ENCODE peak calls at places on chromosome 4, in four cellular contexts. One of them, this sample, is unnamed.

GRCh38 chr4:54945838-54946237 is 179.6 kb downstream of the KDR start:
- DNase-seq in NCI-H1092: no peak
- DNase-seq in RCC 7860: no peak
- DNase-seq in stimulated activated CD4-positive, alpha-beta T cell treated with anti-CD3 and anti-CD28 coated beads, Interleukin-4, amount 100 ng/mL, for 24 hours: no peak
- DNase-seq in this sample: no peak

GRCh38 chr4:182068920-182069319 is 174.3 kb upstream of the TENM3 start:
- DNase-seq in NCI-H1092: no peak
- DNase-seq in stimulated activated CD4-positive, alpha-beta T cell treated with anti-CD3 and anti-CD28 coated beads, Interleukin-4, amount 100 ng/mL, for 24 hours: no peak
- DNase-seq in RCC 7860: no peak
- DNase-seq in this sample: no peak

GRCh38 chr4:36399762-36400353 is 118.4 kb downstream of the DTHD1 start:
- DNase-seq in NCI-H1092: no peak
- DNase-seq in RCC 7860: peak; percentile 16
- DNase-seq in stimulated activated CD4-positive, alpha-beta T cell treated with anti-CD3 and anti-CD28 coated beads, Interleukin-4, amount 100 ng/mL, for 24 hours: peak; percentile 61
- DNase-seq in this sample: peak; percentile 6

GRCh38 chr4:97589481-97590196 is 553.6 kb downstream of the STPG2 start:
- DNase-seq in NCI-H1092: no peak
- DNase-seq in stimulated activated CD4-positive, alpha-beta T cell treated with anti-CD3 and anti-CD28 coated beads, Interleukin-4, amount 100 ng/mL, for 24 hours: no peak
- DNase-seq in RCC 7860: no peak
- DNase-seq in this sample: peak; percentile 4

GRCh38 chr4:77052352-77052751 is 23.4 kb downstream of the CCNI start:
- DNase-seq in RCC 7860: no peak
- DNase-seq in stimulated activated CD4-positive, alpha-beta T cell treated with anti-CD3 and anti-CD28 coated beads, Interleukin-4, amount 100 ng/mL, for 24 hours: peak; percentile 75
- DNase-seq in NCI-H1092: peak; percentile 11
- DNase-seq in this sample: peak; percentile 38

GRCh38 chr4:6470502-6471302 is 1.7 kb downstream of the PPP2R2C start:
- DNase-seq in stimulated activated CD4-positive, alpha-beta T cell treated with anti-CD3 and anti-CD28 coated beads, Interleukin-4, amount 100 ng/mL, for 24 hours: no peak
- DNase-seq in RCC 7860: peak; percentile 65
- DNase-seq in NCI-H1092: no peak
- DNase-seq in this sample: peak; percentile 43

GRCh38 chr4:186132577-186133277 is 28.2 kb downstream of the FAM149A start:
- DNase-seq in stimulated activated CD4-positive, alpha-beta T cell treated with anti-CD3 and anti-CD28 coated beads, Interleukin-4, amount 100 ng/mL, for 24 hours: no peak
- DNase-seq in NCI-H1092: no peak
- DNase-seq in RCC 7860: no peak
- DNase-seq in this sample: peak; percentile 40

GRCh38 chr4:10605056-10605455 is 79.5 kb downstream of the CLNK start:
- DNase-seq in stimulated activated CD4-positive, alpha-beta T cell treated with anti-CD3 and anti-CD28 coated beads, Interleukin-4, amount 100 ng/mL, for 24 hours: no peak
- DNase-seq in NCI-H1092: no peak
- DNase-seq in RCC 7860: no peak
- DNase-seq in this sample: no peak

GRCh38 chr4:7962609-7963508 is 23.2 kb upstream of the AFAP1 start:
- DNase-seq in stimulated activated CD4-positive, alpha-beta T cell treated with anti-CD3 and anti-CD28 coated beads, Interleukin-4, amount 100 ng/mL, for 24 hours: no peak
- DNase-seq in RCC 7860: no peak
- DNase-seq in NCI-H1092: no peak
- DNase-seq in this sample: no peak

GRCh38 chr4:11729548-11729947 is 300.9 kb upstream of the HS3ST1 start:
- DNase-seq in stimulated activated CD4-positive, alpha-beta T cell treated with anti-CD3 and anti-CD28 coated beads, Interleukin-4, amount 100 ng/mL, for 24 hours: no peak
- DNase-seq in RCC 7860: no peak
- DNase-seq in NCI-H1092: no peak
- DNase-seq in this sample: peak; percentile 7

GRCh38 chr4:176123710-176124407 is 58.2 kb downstream of the WDR17 start:
- DNase-seq in NCI-H1092: no peak
- DNase-seq in stimulated activated CD4-positive, alpha-beta T cell treated with anti-CD3 and anti-CD28 coated beads, Interleukin-4, amount 100 ng/mL, for 24 hours: no peak
- DNase-seq in RCC 7860: peak; percentile 5
- DNase-seq in this sample: peak; percentile 18

GRCh38 chr4:123921339-123921738 is 524.7 kb downstream of the SPRY1 start:
- DNase-seq in NCI-H1092: no peak
- DNase-seq in RCC 7860: no peak
- DNase-seq in stimulated activated CD4-positive, alpha-beta T cell treated with anti-CD3 and anti-CD28 coated beads, Interleukin-4, amount 100 ng/mL, for 24 hours: no peak
- DNase-seq in this sample: no peak

GRCh38 chr4:108681321-108681809 is 31.0 kb downstream of the OSTC start:
- DNase-seq in stimulated activated CD4-positive, alpha-beta T cell treated with anti-CD3 and anti-CD28 coated beads, Interleukin-4, amount 100 ng/mL, for 24 hours: no peak
- DNase-seq in RCC 7860: no peak
- DNase-seq in NCI-H1092: no peak
- DNase-seq in this sample: no peak

GRCh38 chr4:125838924-125839323 is 524.2 kb downstream of the FAT4 start:
- DNase-seq in stimulated activated CD4-positive, alpha-beta T cell treated with anti-CD3 and anti-CD28 coated beads, Interleukin-4, amount 100 ng/mL, for 24 hours: no peak
- DNase-seq in RCC 7860: no peak
- DNase-seq in NCI-H1092: no peak
- DNase-seq in this sample: no peak

GRCh38 chr4:183362916-183363542 is 40.8 kb upstream of the CLDN24 start:
- DNase-seq in NCI-H1092: no peak
- DNase-seq in stimulated activated CD4-positive, alpha-beta T cell treated with anti-CD3 and anti-CD28 coated beads, Interleukin-4, amount 100 ng/mL, for 24 hours: no peak
- DNase-seq in RCC 7860: no peak
- DNase-seq in this sample: no peak

GRCh38 chr4:35965300-35965699 is 279.0 kb downstream of the ARAP2 start:
- DNase-seq in stimulated activated CD4-positive, alpha-beta T cell treated with anti-CD3 and anti-CD28 coated beads, Interleukin-4, amount 100 ng/mL, for 24 hours: no peak
- DNase-seq in RCC 7860: no peak
- DNase-seq in NCI-H1092: no peak
- DNase-seq in this sample: no peak

GRCh38 chr4:70728096-70728495 is 6.3 kb downstream of the RUFY3 start:
- DNase-seq in RCC 7860: no peak
- DNase-seq in stimulated activated CD4-positive, alpha-beta T cell treated with anti-CD3 and anti-CD28 coated beads, Interleukin-4, amount 100 ng/mL, for 24 hours: no peak
- DNase-seq in NCI-H1092: no peak
- DNase-seq in this sample: no peak

GRCh38 chr4:129438582-129438981 is 342.6 kb downstream of the C4orf33 start:
- DNase-seq in stimulated activated CD4-positive, alpha-beta T cell treated with anti-CD3 and anti-CD28 coated beads, Interleukin-4, amount 100 ng/mL, for 24 hours: no peak
- DNase-seq in NCI-H1092: no peak
- DNase-seq in RCC 7860: no peak
- DNase-seq in this sample: no peak

GRCh38 chr4:30721353-30722091 is 1.4 kb downstream of the PCDH7 start:
- DNase-seq in NCI-H1092: peak; percentile 35
- DNase-seq in stimulated activated CD4-positive, alpha-beta T cell treated with anti-CD3 and anti-CD28 coated beads, Interleukin-4, amount 100 ng/mL, for 24 hours: no peak
- DNase-seq in RCC 7860: no peak
- DNase-seq in this sample: peak; percentile 12

GRCh38 chr4:10554694-10555093 is 97.5 kb upstream of the ZNF518B start:
- DNase-seq in stimulated activated CD4-positive, alpha-beta T cell treated with anti-CD3 and anti-CD28 coated beads, Interleukin-4, amount 100 ng/mL, for 24 hours: peak; percentile 46
- DNase-seq in NCI-H1092: peak; percentile 45
- DNase-seq in RCC 7860: peak; percentile 35
- DNase-seq in this sample: peak; percentile 8

GRCh38 chr4:25440478-25441030 is 63.5 kb downstream of the ANAPC4 start:
- DNase-seq in stimulated activated CD4-positive, alpha-beta T cell treated with anti-CD3 and anti-CD28 coated beads, Interleukin-4, amount 100 ng/mL, for 24 hours: no peak
- DNase-seq in RCC 7860: no peak
- DNase-seq in NCI-H1092: peak; percentile 39
- DNase-seq in this sample: no peak

GRCh38 chr4:80788798-80789197 is 241.7 kb upstream of the BMP3 start:
- DNase-seq in stimulated activated CD4-positive, alpha-beta T cell treated with anti-CD3 and anti-CD28 coated beads, Interleukin-4, amount 100 ng/mL, for 24 hours: no peak
- DNase-seq in RCC 7860: no peak
- DNase-seq in NCI-H1092: no peak
- DNase-seq in this sample: no peak

GRCh38 chr4:56313132-56313531 is 74.2 kb downstream of the AASDH start:
- DNase-seq in stimulated activated CD4-positive, alpha-beta T cell treated with anti-CD3 and anti-CD28 coated beads, Interleukin-4, amount 100 ng/mL, for 24 hours: no peak
- DNase-seq in RCC 7860: no peak
- DNase-seq in NCI-H1092: no peak
- DNase-seq in this sample: no peak

GRCh38 chr4:145148980-145149379 is 31.4 kb downstream of the OTUD4 start:
- DNase-seq in stimulated activated CD4-positive, alpha-beta T cell treated with anti-CD3 and anti-CD28 coated beads, Interleukin-4, amount 100 ng/mL, for 24 hours: no peak
- DNase-seq in NCI-H1092: no peak
- DNase-seq in RCC 7860: no peak
- DNase-seq in this sample: no peak

GRCh38 chr4:95181446-95182306 is 367.1 kb downstream of the UNC5C start:
- DNase-seq in NCI-H1092: no peak
- DNase-seq in RCC 7860: peak; percentile 10
- DNase-seq in stimulated activated CD4-positive, alpha-beta T cell treated with anti-CD3 and anti-CD28 coated beads, Interleukin-4, amount 100 ng/mL, for 24 hours: no peak
- DNase-seq in this sample: no peak

GRCh38 chr4:122797405-122798094 is 29.1 kb upstream of the FGF2 start:
- DNase-seq in RCC 7860: no peak
- DNase-seq in stimulated activated CD4-positive, alpha-beta T cell treated with anti-CD3 and anti-CD28 coated beads, Interleukin-4, amount 100 ng/mL, for 24 hours: no peak
- DNase-seq in NCI-H1092: no peak
- DNase-seq in this sample: no peak

GRCh38 chr4:37754410-37755185 is 68.4 kb upstream of the RELL1 start:
- DNase-seq in RCC 7860: no peak
- DNase-seq in NCI-H1092: no peak
- DNase-seq in stimulated activated CD4-positive, alpha-beta T cell treated with anti-CD3 and anti-CD28 coated beads, Interleukin-4, amount 100 ng/mL, for 24 hours: no peak
- DNase-seq in this sample: no peak

GRCh38 chr4:8441499-8442091 is 1.0 kb downstream of the TRMT44 start:
- DNase-seq in NCI-H1092: no peak
- DNase-seq in stimulated activated CD4-positive, alpha-beta T cell treated with anti-CD3 and anti-CD28 coated beads, Interleukin-4, amount 100 ng/mL, for 24 hours: no peak
- DNase-seq in RCC 7860: no peak
- DNase-seq in this sample: no peak

GRCh38 chr4:73259552-73260140 is 1.0 kb upstream of the ANKRD17 start:
- DNase-seq in stimulated activated CD4-positive, alpha-beta T cell treated with anti-CD3 and anti-CD28 coated beads, Interleukin-4, amount 100 ng/mL, for 24 hours: no peak
- DNase-seq in NCI-H1092: peak; percentile 5
- DNase-seq in RCC 7860: peak; percentile 17
- DNase-seq in this sample: no peak

GRCh38 chr4:67587156-67587555 is 28.6 kb downstream of the STAP1 start:
- DNase-seq in stimulated activated CD4-positive, alpha-beta T cell treated with anti-CD3 and anti-CD28 coated beads, Interleukin-4, amount 100 ng/mL, for 24 hours: no peak
- DNase-seq in NCI-H1092: no peak
- DNase-seq in RCC 7860: no peak
- DNase-seq in this sample: no peak

GRCh38 chr4:19806865-19807264 is 444.8 kb upstream of the SLIT2 start:
- DNase-seq in RCC 7860: peak; percentile 27
- DNase-seq in NCI-H1092: no peak
- DNase-seq in stimulated activated CD4-positive, alpha-beta T cell treated with anti-CD3 and anti-CD28 coated beads, Interleukin-4, amount 100 ng/mL, for 24 hours: no peak
- DNase-seq in this sample: no peak

GRCh38 chr4:16229604-16230003 is 3.3 kb upstream of the TAPT1 start:
- DNase-seq in NCI-H1092: no peak
- DNase-seq in stimulated activated CD4-positive, alpha-beta T cell treated with anti-CD3 and anti-CD28 coated beads, Interleukin-4, amount 100 ng/mL, for 24 hours: no peak
- DNase-seq in RCC 7860: no peak
- DNase-seq in this sample: no peak

GRCh38 chr4:37381040-37381668 is 136.6 kb downstream of the NWD2 start:
- DNase-seq in NCI-H1092: no peak
- DNase-seq in stimulated activated CD4-positive, alpha-beta T cell treated with anti-CD3 and anti-CD28 coated beads, Interleukin-4, amount 100 ng/mL, for 24 hours: no peak
- DNase-seq in RCC 7860: no peak
- DNase-seq in this sample: no peak

GRCh38 chr4:119942806-119943205 is 123.8 kb downstream of the MAD2L1 start:
- DNase-seq in NCI-H1092: no peak
- DNase-seq in stimulated activated CD4-positive, alpha-beta T cell treated with anti-CD3 and anti-CD28 coated beads, Interleukin-4, amount 100 ng/mL, for 24 hours: no peak
- DNase-seq in RCC 7860: no peak
- DNase-seq in this sample: no peak

GRCh38 chr4:3470244-3471097 is 7.4 kb downstream of the DOK7 start:
- DNase-seq in RCC 7860: no peak
- DNase-seq in stimulated activated CD4-positive, alpha-beta T cell treated with anti-CD3 and anti-CD28 coated beads, Interleukin-4, amount 100 ng/mL, for 24 hours: no peak
- DNase-seq in NCI-H1092: no peak
- DNase-seq in this sample: no peak

GRCh38 chr4:4990857-4991540 is 28.3 kb downstream of the CYTL1 start:
- DNase-seq in NCI-H1092: no peak
- DNase-seq in stimulated activated CD4-positive, alpha-beta T cell treated with anti-CD3 and anti-CD28 coated beads, Interleukin-4, amount 100 ng/mL, for 24 hours: no peak
- DNase-seq in RCC 7860: peak; percentile 96
- DNase-seq in this sample: peak; percentile 75

GRCh38 chr4:142778908-142779307 is 67.2 kb downstream of the INPP4B start:
- DNase-seq in stimulated activated CD4-positive, alpha-beta T cell treated with anti-CD3 and anti-CD28 coated beads, Interleukin-4, amount 100 ng/mL, for 24 hours: no peak
- DNase-seq in RCC 7860: no peak
- DNase-seq in NCI-H1092: no peak
- DNase-seq in this sample: no peak

GRCh38 chr4:88357262-88357661 is 21.4 kb upstream of the HERC6 start:
- DNase-seq in RCC 7860: no peak
- DNase-seq in NCI-H1092: no peak
- DNase-seq in stimulated activated CD4-positive, alpha-beta T cell treated with anti-CD3 and anti-CD28 coated beads, Interleukin-4, amount 100 ng/mL, for 24 hours: no peak
- DNase-seq in this sample: no peak

This sample was measured in A549.